ENCODE peak calls at places on chromosomes 16 and 17, in seven cellular contexts. One of them, this sample, is unnamed.

GRCh38 chr17:74957935-74958549 is 14.5 kb downstream of the HID1 start:
- DNase-seq in RWPE1: peak; percentile 78
- DNase-seq in cardiac muscle cell: peak; percentile 78
- DNase-seq in activated CD4-positive, CD25-positive, alpha-beta regulatory T cell: peak; percentile 55
- DNase-seq in NCI-H2107: no peak
- DNase-seq in IMR-90: peak; percentile 28
- DNase-seq in iris pigment epithelial cell: peak; percentile 33
- DNase-seq in this sample: peak; percentile 57

GRCh38 chr17:47324224-47325020 is 667 bp downstream of the EFCAB13 start:
- DNase-seq in RWPE1: no peak
- DNase-seq in IMR-90: peak; percentile 48
- DNase-seq in activated CD4-positive, CD25-positive, alpha-beta regulatory T cell: peak; percentile 32
- DNase-seq in NCI-H2107: no peak
- DNase-seq in cardiac muscle cell: peak; percentile 62
- DNase-seq in iris pigment epithelial cell: peak; percentile 41
- DNase-seq in this sample: peak; percentile 77

GRCh38 chr17:49705254-49705653 is 2.5 kb downstream of the SLC35B1 start:
- DNase-seq in iris pigment epithelial cell: no peak
- DNase-seq in IMR-90: no peak
- DNase-seq in activated CD4-positive, CD25-positive, alpha-beta regulatory T cell: no peak
- DNase-seq in RWPE1: no peak
- DNase-seq in NCI-H2107: no peak
- DNase-seq in cardiac muscle cell: no peak
- DNase-seq in this sample: no peak

GRCh38 chr17:67488161-67488560 is 111.1 kb downstream of the PITPNC1 start:
- DNase-seq in RWPE1: no peak
- DNase-seq in activated CD4-positive, CD25-positive, alpha-beta regulatory T cell: no peak
- DNase-seq in cardiac muscle cell: no peak
- DNase-seq in NCI-H2107: no peak
- DNase-seq in IMR-90: no peak
- DNase-seq in iris pigment epithelial cell: no peak
- DNase-seq in this sample: no peak

GRCh38 chr16:48165961-48166578 is 10.3 kb upstream of the ABCC12 start:
- DNase-seq in cardiac muscle cell: no peak
- DNase-seq in activated CD4-positive, CD25-positive, alpha-beta regulatory T cell: no peak
- DNase-seq in IMR-90: peak; percentile 17
- DNase-seq in NCI-H2107: no peak
- DNase-seq in RWPE1: no peak
- DNase-seq in iris pigment epithelial cell: peak; percentile 26
- DNase-seq in this sample: no peak

GRCh38 chr16:72530434-72530833 is 358.5 kb upstream of the PMFBP1 start:
- DNase-seq in RWPE1: peak; percentile 26
- DNase-seq in activated CD4-positive, CD25-positive, alpha-beta regulatory T cell: no peak
- DNase-seq in IMR-90: peak; percentile 75
- DNase-seq in iris pigment epithelial cell: peak; percentile 92
- DNase-seq in NCI-H2107: no peak
- DNase-seq in cardiac muscle cell: no peak
- DNase-seq in this sample: no peak

GRCh38 chr17:40074175-40074512 is 11.4 kb downstream of the THRA start:
- DNase-seq in activated CD4-positive, CD25-positive, alpha-beta regulatory T cell: no peak
- DNase-seq in RWPE1: no peak
- DNase-seq in iris pigment epithelial cell: no peak
- DNase-seq in cardiac muscle cell: no peak
- DNase-seq in NCI-H2107: no peak
- DNase-seq in IMR-90: no peak
- DNase-seq in this sample: no peak

GRCh38 chr17:17810374-17811248 is 26.2 kb downstream of the SREBF1 start:
- DNase-seq in activated CD4-positive, CD25-positive, alpha-beta regulatory T cell: no peak
- DNase-seq in IMR-90: no peak
- DNase-seq in iris pigment epithelial cell: peak; percentile 51
- DNase-seq in NCI-H2107: no peak
- DNase-seq in RWPE1: no peak
- DNase-seq in cardiac muscle cell: no peak
- DNase-seq in this sample: no peak

GRCh38 chr16:85234310-85235235 is 122.3 kb upstream of the CIBAR2 start:
- DNase-seq in NCI-H2107: no peak
- DNase-seq in iris pigment epithelial cell: peak; percentile 91
- DNase-seq in RWPE1: peak; percentile 50
- DNase-seq in cardiac muscle cell: peak; percentile 91
- DNase-seq in activated CD4-positive, CD25-positive, alpha-beta regulatory T cell: no peak
- DNase-seq in IMR-90: peak; percentile 85
- DNase-seq in this sample: no peak

GRCh38 chr17:36107660-36108059 is 4.0 kb downstream of the CCL4 start:
- DNase-seq in cardiac muscle cell: no peak
- DNase-seq in IMR-90: no peak
- DNase-seq in RWPE1: no peak
- DNase-seq in NCI-H2107: no peak
- DNase-seq in iris pigment epithelial cell: no peak
- DNase-seq in activated CD4-positive, CD25-positive, alpha-beta regulatory T cell: no peak
- DNase-seq in this sample: no peak

GRCh38 chr17:40333781-40334453 is 24.9 kb downstream of the RARA start:
- DNase-seq in RWPE1: no peak
- DNase-seq in cardiac muscle cell: no peak
- DNase-seq in IMR-90: no peak
- DNase-seq in activated CD4-positive, CD25-positive, alpha-beta regulatory T cell: no peak
- DNase-seq in iris pigment epithelial cell: no peak
- DNase-seq in NCI-H2107: no peak
- DNase-seq in this sample: no peak

GRCh38 chr17:41483991-41484826 is 3.3 kb upstream of the KRT35 start:
- DNase-seq in NCI-H2107: no peak
- DNase-seq in cardiac muscle cell: no peak
- DNase-seq in IMR-90: peak; percentile 37
- DNase-seq in RWPE1: no peak
- DNase-seq in activated CD4-positive, CD25-positive, alpha-beta regulatory T cell: no peak
- DNase-seq in iris pigment epithelial cell: peak; percentile 17
- DNase-seq in this sample: no peak

GRCh38 chr17:41520821-41521521 is 2.3 kb upstream of the KRT15 start:
- DNase-seq in cardiac muscle cell: no peak
- DNase-seq in activated CD4-positive, CD25-positive, alpha-beta regulatory T cell: no peak
- DNase-seq in IMR-90: no peak
- DNase-seq in iris pigment epithelial cell: no peak
- DNase-seq in RWPE1: peak; percentile 44
- DNase-seq in NCI-H2107: no peak
- DNase-seq in this sample: no peak

GRCh38 chr17:61352408-61352770 is 47.3 kb upstream of the TBX2 start:
- DNase-seq in iris pigment epithelial cell: no peak
- DNase-seq in RWPE1: no peak
- DNase-seq in NCI-H2107: no peak
- DNase-seq in cardiac muscle cell: no peak
- DNase-seq in activated CD4-positive, CD25-positive, alpha-beta regulatory T cell: no peak
- DNase-seq in IMR-90: no peak
- DNase-seq in this sample: no peak

GRCh38 chr16:67781548-67781921 is 24.8 kb downstream of the RANBP10 start:
- DNase-seq in iris pigment epithelial cell: no peak
- DNase-seq in cardiac muscle cell: no peak
- DNase-seq in NCI-H2107: no peak
- DNase-seq in IMR-90: no peak
- DNase-seq in RWPE1: no peak
- DNase-seq in activated CD4-positive, CD25-positive, alpha-beta regulatory T cell: no peak
- DNase-seq in this sample: no peak

GRCh38 chr16:2987854-2988253 is 7.6 kb upstream of the PKMYT1 start:
- DNase-seq in activated CD4-positive, CD25-positive, alpha-beta regulatory T cell: no peak
- DNase-seq in iris pigment epithelial cell: no peak
- DNase-seq in RWPE1: no peak
- DNase-seq in cardiac muscle cell: peak; percentile 68
- DNase-seq in IMR-90: no peak
- DNase-seq in NCI-H2107: no peak
- DNase-seq in this sample: no peak

GRCh38 chr17:35728551-35728950 is 2.9 kb upstream of the RASL10B start:
- DNase-seq in iris pigment epithelial cell: no peak
- DNase-seq in RWPE1: no peak
- DNase-seq in cardiac muscle cell: no peak
- DNase-seq in NCI-H2107: no peak
- DNase-seq in IMR-90: no peak
- DNase-seq in activated CD4-positive, CD25-positive, alpha-beta regulatory T cell: no peak
- DNase-seq in this sample: no peak

GRCh38 chr16:75687361-75687760 is 10.6 kb upstream of the CPHXL2 start:
- DNase-seq in RWPE1: no peak
- DNase-seq in iris pigment epithelial cell: no peak
- DNase-seq in activated CD4-positive, CD25-positive, alpha-beta regulatory T cell: no peak
- DNase-seq in NCI-H2107: no peak
- DNase-seq in cardiac muscle cell: no peak
- DNase-seq in IMR-90: no peak
- DNase-seq in this sample: no peak

GRCh38 chr17:80101946-80102706 is 745 bp downstream of the GAA start:
- DNase-seq in RWPE1: no peak
- DNase-seq in activated CD4-positive, CD25-positive, alpha-beta regulatory T cell: no peak
- DNase-seq in NCI-H2107: no peak
- DNase-seq in cardiac muscle cell: peak; percentile 30
- DNase-seq in iris pigment epithelial cell: peak; percentile 61
- DNase-seq in IMR-90: peak; percentile 77
- DNase-seq in this sample: no peak

GRCh38 chr16:1277945-1278282 is 22.0 kb downstream of the TPSD1 start:
- DNase-seq in cardiac muscle cell: no peak
- DNase-seq in activated CD4-positive, CD25-positive, alpha-beta regulatory T cell: no peak
- DNase-seq in iris pigment epithelial cell: no peak
- DNase-seq in IMR-90: no peak
- DNase-seq in NCI-H2107: no peak
- DNase-seq in RWPE1: no peak
- DNase-seq in this sample: no peak

GRCh38 chr16:64773638-64774037 is 348.2 kb downstream of the CDH11 start:
- DNase-seq in activated CD4-positive, CD25-positive, alpha-beta regulatory T cell: no peak
- DNase-seq in IMR-90: no peak
- DNase-seq in iris pigment epithelial cell: no peak
- DNase-seq in RWPE1: no peak
- DNase-seq in cardiac muscle cell: no peak
- DNase-seq in NCI-H2107: no peak
- DNase-seq in this sample: no peak

GRCh38 chr16:66150691-66151090 is 215.8 kb upstream of the CDH5 start:
- DNase-seq in IMR-90: peak; percentile 28
- DNase-seq in iris pigment epithelial cell: peak; percentile 88
- DNase-seq in NCI-H2107: no peak
- DNase-seq in RWPE1: no peak
- DNase-seq in cardiac muscle cell: no peak
- DNase-seq in activated CD4-positive, CD25-positive, alpha-beta regulatory T cell: no peak
- DNase-seq in this sample: no peak

GRCh38 chr16:67885545-67885944 is 860 bp downstream of the NRN1L start:
- DNase-seq in NCI-H2107: no peak
- DNase-seq in cardiac muscle cell: no peak
- DNase-seq in IMR-90: no peak
- DNase-seq in activated CD4-positive, CD25-positive, alpha-beta regulatory T cell: no peak
- DNase-seq in RWPE1: no peak
- DNase-seq in iris pigment epithelial cell: no peak
- DNase-seq in this sample: no peak

GRCh38 chr16:76668207-76668725 is 391.1 kb downstream of the CNTNAP4 start:
- DNase-seq in activated CD4-positive, CD25-positive, alpha-beta regulatory T cell: no peak
- DNase-seq in NCI-H2107: no peak
- DNase-seq in IMR-90: no peak
- DNase-seq in RWPE1: no peak
- DNase-seq in cardiac muscle cell: peak; percentile 22
- DNase-seq in iris pigment epithelial cell: no peak
- DNase-seq in this sample: no peak

GRCh38 chr17:56826611-56827414 is 6.9 kb downstream of the C17orf67 start:
- DNase-seq in NCI-H2107: no peak
- DNase-seq in IMR-90: no peak
- DNase-seq in activated CD4-positive, CD25-positive, alpha-beta regulatory T cell: no peak
- DNase-seq in iris pigment epithelial cell: no peak
- DNase-seq in cardiac muscle cell: no peak
- DNase-seq in RWPE1: no peak
- DNase-seq in this sample: no peak

GRCh38 chr17:13704333-13704732 is 102.6 kb upstream of the HS3ST3A1 start:
- DNase-seq in activated CD4-positive, CD25-positive, alpha-beta regulatory T cell: no peak
- DNase-seq in NCI-H2107: no peak
- DNase-seq in iris pigment epithelial cell: peak; percentile 61
- DNase-seq in RWPE1: peak; percentile 7
- DNase-seq in cardiac muscle cell: no peak
- DNase-seq in IMR-90: peak; percentile 75
- DNase-seq in this sample: no peak

GRCh38 chr17:50905460-50905803 is 39.3 kb upstream of the TOB1 start:
- DNase-seq in iris pigment epithelial cell: no peak
- DNase-seq in NCI-H2107: no peak
- DNase-seq in IMR-90: no peak
- DNase-seq in RWPE1: no peak
- DNase-seq in activated CD4-positive, CD25-positive, alpha-beta regulatory T cell: no peak
- DNase-seq in cardiac muscle cell: no peak
- DNase-seq in this sample: peak; percentile 68

GRCh38 chr16:87681990-87682570 is 79.8 kb downstream of the JPH3 start:
- DNase-seq in NCI-H2107: no peak
- DNase-seq in IMR-90: peak; percentile 78
- DNase-seq in cardiac muscle cell: no peak
- DNase-seq in iris pigment epithelial cell: peak; percentile 83
- DNase-seq in activated CD4-positive, CD25-positive, alpha-beta regulatory T cell: no peak
- DNase-seq in RWPE1: no peak
- DNase-seq in this sample: no peak

GRCh38 chr17:27423651-27424050 is 32.6 kb upstream of the KSR1 start:
- DNase-seq in cardiac muscle cell: no peak
- DNase-seq in NCI-H2107: no peak
- DNase-seq in iris pigment epithelial cell: peak; percentile 41
- DNase-seq in activated CD4-positive, CD25-positive, alpha-beta regulatory T cell: no peak
- DNase-seq in IMR-90: peak; percentile 51
- DNase-seq in RWPE1: no peak
- DNase-seq in this sample: no peak

GRCh38 chr17:43728081-43728480 is 30.5 kb downstream of the SOST start:
- DNase-seq in cardiac muscle cell: no peak
- DNase-seq in iris pigment epithelial cell: no peak
- DNase-seq in activated CD4-positive, CD25-positive, alpha-beta regulatory T cell: no peak
- DNase-seq in RWPE1: no peak
- DNase-seq in NCI-H2107: no peak
- DNase-seq in IMR-90: no peak
- DNase-seq in this sample: no peak

GRCh38 chr16:58035356-58036170 is 10.0 kb downstream of the MMP15 start:
- DNase-seq in NCI-H2107: no peak
- DNase-seq in cardiac muscle cell: no peak
- DNase-seq in RWPE1: no peak
- DNase-seq in IMR-90: no peak
- DNase-seq in activated CD4-positive, CD25-positive, alpha-beta regulatory T cell: no peak
- DNase-seq in iris pigment epithelial cell: no peak
- DNase-seq in this sample: no peak

GRCh38 chr16:53502331-53503269 is at the start of gene AKTIP:
- DNase-seq in iris pigment epithelial cell: peak; percentile 57
- DNase-seq in NCI-H2107: peak; percentile 53
- DNase-seq in RWPE1: peak; percentile 37
- DNase-seq in IMR-90: peak; percentile 52
- DNase-seq in activated CD4-positive, CD25-positive, alpha-beta regulatory T cell: peak; percentile 38
- DNase-seq in cardiac muscle cell: peak; percentile 35
- DNase-seq in this sample: peak; percentile 79

GRCh38 chr16:3115011-3115410 is 2.6 kb downstream of the ZNF205 start:
- DNase-seq in RWPE1: no peak
- DNase-seq in cardiac muscle cell: no peak
- DNase-seq in NCI-H2107: no peak
- DNase-seq in activated CD4-positive, CD25-positive, alpha-beta regulatory T cell: no peak
- DNase-seq in IMR-90: no peak
- DNase-seq in iris pigment epithelial cell: no peak
- DNase-seq in this sample: no peak

GRCh38 chr17:72501404-72502110 is 380.7 kb downstream of the SOX9 start:
- DNase-seq in RWPE1: no peak
- DNase-seq in IMR-90: no peak
- DNase-seq in NCI-H2107: no peak
- DNase-seq in activated CD4-positive, CD25-positive, alpha-beta regulatory T cell: no peak
- DNase-seq in iris pigment epithelial cell: no peak
- DNase-seq in cardiac muscle cell: no peak
- DNase-seq in this sample: peak; percentile 49

GRCh38 chr16:10309271-10309932 is 76.5 kb upstream of the ATF7IP2 start:
- DNase-seq in NCI-H2107: no peak
- DNase-seq in IMR-90: no peak
- DNase-seq in iris pigment epithelial cell: no peak
- DNase-seq in cardiac muscle cell: no peak
- DNase-seq in activated CD4-positive, CD25-positive, alpha-beta regulatory T cell: no peak
- DNase-seq in RWPE1: no peak
- DNase-seq in this sample: no peak

GRCh38 chr17:19348081-19348650 is 14.4 kb downstream of the B9D1 start:
- DNase-seq in RWPE1: no peak
- DNase-seq in activated CD4-positive, CD25-positive, alpha-beta regulatory T cell: no peak
- DNase-seq in cardiac muscle cell: no peak
- DNase-seq in IMR-90: no peak
- DNase-seq in NCI-H2107: no peak
- DNase-seq in iris pigment epithelial cell: no peak
- DNase-seq in this sample: no peak

GRCh38 chr17:35889818-35890773 is 9.9 kb upstream of the CCL5 start:
- DNase-seq in iris pigment epithelial cell: peak; percentile 85
- DNase-seq in NCI-H2107: peak; percentile 60
- DNase-seq in RWPE1: no peak
- DNase-seq in cardiac muscle cell: peak; percentile 55
- DNase-seq in activated CD4-positive, CD25-positive, alpha-beta regulatory T cell: no peak
- DNase-seq in IMR-90: peak; percentile 68
- DNase-seq in this sample: no peak

This sample was measured in NCI-H510A treated with DMSO at 0.1 percent for 48 hours.